ENCODE peak calls at places on chromosomes 4 and X, in four cellular contexts. One of them, this sample, is unnamed.

GRCh38 chr4:24991015-24991414 is 39.7 kb downstream of the LGI2 start:
- DNase-seq in ovary: no peak
- DNase-seq in coronary artery: no peak
- DNase-seq in endothelial cell: peak; percentile 40
- DNase-seq in this sample: no peak

GRCh38 chrX:30992381-30992904 is 79.4 kb downstream of the FTHL17 start:
- DNase-seq in ovary: no peak
- DNase-seq in coronary artery: no peak
- DNase-seq in endothelial cell: no peak
- DNase-seq in this sample: no peak

GRCh38 chr4:59455751-59456150 is 1744.4 kb upstream of the ADGRL3 start:
- DNase-seq in ovary: no peak
- DNase-seq in coronary artery: no peak
- DNase-seq in endothelial cell: no peak
- DNase-seq in this sample: no peak

GRCh38 chr4:1597021-1597931 is 86.8 kb downstream of the FAM53A start:
- DNase-seq in ovary: no peak
- DNase-seq in coronary artery: no peak
- DNase-seq in endothelial cell: no peak
- DNase-seq in this sample: peak; percentile 36

GRCh38 chr4:186472948-186473347 is 82.4 kb downstream of the MTNR1A start:
- DNase-seq in ovary: no peak
- DNase-seq in coronary artery: no peak
- DNase-seq in endothelial cell: no peak
- DNase-seq in this sample: no peak

GRCh38 chrX:17737707-17738001 is 361 bp downstream of the SCML1 start:
- DNase-seq in ovary: no peak
- DNase-seq in coronary artery: no peak
- DNase-seq in endothelial cell: no peak
- DNase-seq in this sample: no peak

GRCh38 chr4:121072836-121073362 is 564 bp upstream of the NDNF start:
- DNase-seq in ovary: no peak
- DNase-seq in coronary artery: no peak
- DNase-seq in endothelial cell: peak; percentile 37
- DNase-seq in this sample: no peak

GRCh38 chr4:159308571-159309340 is 205.9 kb downstream of the RAPGEF2 start:
- DNase-seq in ovary: no peak
- DNase-seq in coronary artery: no peak
- DNase-seq in endothelial cell: no peak
- DNase-seq in this sample: no peak

GRCh38 chrX:68488657-68489056 is 10.2 kb upstream of the YIPF6 start:
- DNase-seq in ovary: no peak
- DNase-seq in coronary artery: no peak
- DNase-seq in endothelial cell: no peak
- DNase-seq in this sample: no peak

GRCh38 chr4:74524985-74525384 is 80.0 kb downstream of the AREG start:
- DNase-seq in ovary: no peak
- DNase-seq in coronary artery: no peak
- DNase-seq in endothelial cell: no peak
- DNase-seq in this sample: no peak

GRCh38 chr4:113303315-113303714 is 253.9 kb downstream of the ANK2 start:
- DNase-seq in ovary: no peak
- DNase-seq in coronary artery: no peak
- DNase-seq in endothelial cell: no peak
- DNase-seq in this sample: no peak

DNA sequence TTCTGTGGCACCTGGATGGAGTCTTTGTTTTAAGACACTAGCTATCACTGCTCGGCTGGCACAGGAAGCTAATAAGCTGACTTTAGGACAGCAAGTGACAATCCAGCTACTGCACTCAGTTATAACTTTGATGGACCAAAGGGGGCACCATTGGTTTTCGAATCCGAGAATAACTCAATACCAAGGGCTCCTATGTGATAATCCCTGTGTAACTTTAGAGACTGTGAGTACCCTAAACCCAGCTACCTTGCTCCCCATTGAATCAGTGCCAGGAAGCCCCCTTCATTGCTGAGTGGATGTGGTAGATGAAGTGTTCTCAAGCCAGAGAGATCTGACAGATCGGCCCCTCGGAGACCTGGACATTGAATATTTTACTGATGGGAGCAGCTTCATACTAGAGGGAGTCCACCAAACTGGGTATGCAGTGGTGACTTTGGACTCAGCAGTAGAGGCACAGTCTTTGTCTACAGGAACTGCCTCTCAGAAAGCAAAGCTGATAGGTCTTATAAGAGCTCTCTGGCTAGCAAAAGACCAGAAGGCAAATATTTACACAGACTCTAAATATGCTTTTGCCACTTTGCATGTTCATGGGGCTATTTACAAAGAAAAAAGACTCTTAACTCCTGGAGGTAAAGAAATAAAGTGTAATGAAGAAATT is 35.5 kb upstream of the UGT2B7 start:
- DNase-seq in ovary: no peak
- DNase-seq in coronary artery: no peak
- DNase-seq in endothelial cell: no peak
- DNase-seq in this sample: no peak
- TF ChIP-seq CTCF in ovary: no peak
- TF ChIP-seq CTCF in coronary artery: no peak
- TF ChIP-seq CTCF in endothelial cell: no peak
- TF ChIP-seq CTCF in this sample: no peak

GRCh38 chr4:138797646-138798045 is 217.9 kb upstream of the NOCT start:
- DNase-seq in ovary: no peak
- DNase-seq in coronary artery: no peak
- DNase-seq in endothelial cell: no peak
- DNase-seq in this sample: no peak
- TF ChIP-seq CTCF in ovary: no peak
- TF ChIP-seq CTCF in coronary artery: no peak
- TF ChIP-seq CTCF in endothelial cell: no peak
- TF ChIP-seq CTCF in this sample: no peak

GRCh38 chr4:134865675-134866074 is 664.1 kb upstream of the PABPC4L start:
- DNase-seq in ovary: no peak
- DNase-seq in coronary artery: no peak
- DNase-seq in endothelial cell: no peak
- DNase-seq in this sample: no peak
- TF ChIP-seq CTCF in ovary: no peak
- TF ChIP-seq CTCF in coronary artery: no peak
- TF ChIP-seq CTCF in endothelial cell: no peak
- TF ChIP-seq CTCF in this sample: no peak

DNA sequence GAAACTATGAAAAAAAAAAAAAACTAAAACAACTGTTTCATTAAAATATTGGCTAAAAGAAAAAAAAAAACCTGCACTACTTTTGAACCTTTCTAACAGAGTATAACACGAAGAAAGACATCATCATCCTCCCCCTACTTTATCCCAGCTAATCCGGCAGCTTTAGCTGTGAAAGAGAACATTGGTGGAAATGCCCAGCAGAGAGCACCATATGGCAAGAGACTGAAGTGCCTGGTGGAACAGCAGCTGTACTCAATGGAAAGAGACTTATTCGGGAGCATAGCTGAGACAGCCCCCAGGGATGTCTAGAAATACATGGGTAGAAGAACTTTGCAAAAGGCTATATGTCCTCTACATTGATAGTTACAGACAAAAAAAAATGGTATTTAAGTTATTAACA is 30.3 kb downstream of the STPG2 start:
- DNase-seq in ovary: no peak
- DNase-seq in coronary artery: no peak
- DNase-seq in endothelial cell: peak; percentile 37
- DNase-seq in this sample: peak; percentile 51
- TF ChIP-seq CTCF in ovary: no peak
- TF ChIP-seq CTCF in coronary artery: no peak
- TF ChIP-seq CTCF in endothelial cell: no peak
- TF ChIP-seq CTCF in this sample: peak; percentile 14

DNA sequence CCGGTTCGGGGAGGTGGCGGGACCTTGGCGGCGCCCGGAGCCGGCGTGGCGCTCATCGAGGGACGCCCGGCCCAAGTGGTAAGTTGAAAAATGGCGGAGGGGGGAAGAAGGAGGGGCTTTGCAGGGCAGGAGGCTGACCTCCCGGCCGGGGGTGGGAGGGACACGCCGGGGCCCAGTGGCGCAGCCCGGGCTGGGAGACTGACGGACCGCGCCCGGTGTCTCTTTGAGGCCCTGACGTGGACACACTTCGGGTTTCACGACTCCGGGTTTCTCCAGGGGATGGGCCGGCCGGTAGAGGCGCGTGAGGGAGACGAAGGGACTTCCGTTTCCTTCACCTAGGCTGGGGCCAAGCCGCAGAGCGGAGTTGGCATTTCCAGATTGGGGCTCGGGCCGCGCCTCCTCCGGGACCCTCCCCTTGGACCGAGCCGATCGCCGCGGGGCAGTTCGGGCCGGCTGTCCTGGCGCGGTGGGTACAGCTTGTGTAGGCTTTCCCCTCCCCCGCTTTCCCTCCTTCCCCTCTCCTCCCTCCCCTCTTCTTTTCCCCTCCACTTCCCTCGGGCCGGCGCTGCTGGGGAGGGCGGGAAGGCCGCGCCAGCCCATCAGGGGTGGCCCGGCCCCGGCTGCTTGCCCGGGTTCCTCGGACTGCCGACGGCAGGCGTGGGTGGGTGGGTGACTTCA is at the start of gene XIAP:
- DNase-seq in ovary: peak; percentile 81
- DNase-seq in coronary artery: peak; percentile 90
- DNase-seq in endothelial cell: peak; percentile 75
- DNase-seq in this sample: peak; percentile 53
- TF ChIP-seq CTCF in ovary: no peak
- TF ChIP-seq CTCF in coronary artery: no peak
- TF ChIP-seq CTCF in endothelial cell: no peak
- TF ChIP-seq CTCF in this sample: no peak

DNA sequence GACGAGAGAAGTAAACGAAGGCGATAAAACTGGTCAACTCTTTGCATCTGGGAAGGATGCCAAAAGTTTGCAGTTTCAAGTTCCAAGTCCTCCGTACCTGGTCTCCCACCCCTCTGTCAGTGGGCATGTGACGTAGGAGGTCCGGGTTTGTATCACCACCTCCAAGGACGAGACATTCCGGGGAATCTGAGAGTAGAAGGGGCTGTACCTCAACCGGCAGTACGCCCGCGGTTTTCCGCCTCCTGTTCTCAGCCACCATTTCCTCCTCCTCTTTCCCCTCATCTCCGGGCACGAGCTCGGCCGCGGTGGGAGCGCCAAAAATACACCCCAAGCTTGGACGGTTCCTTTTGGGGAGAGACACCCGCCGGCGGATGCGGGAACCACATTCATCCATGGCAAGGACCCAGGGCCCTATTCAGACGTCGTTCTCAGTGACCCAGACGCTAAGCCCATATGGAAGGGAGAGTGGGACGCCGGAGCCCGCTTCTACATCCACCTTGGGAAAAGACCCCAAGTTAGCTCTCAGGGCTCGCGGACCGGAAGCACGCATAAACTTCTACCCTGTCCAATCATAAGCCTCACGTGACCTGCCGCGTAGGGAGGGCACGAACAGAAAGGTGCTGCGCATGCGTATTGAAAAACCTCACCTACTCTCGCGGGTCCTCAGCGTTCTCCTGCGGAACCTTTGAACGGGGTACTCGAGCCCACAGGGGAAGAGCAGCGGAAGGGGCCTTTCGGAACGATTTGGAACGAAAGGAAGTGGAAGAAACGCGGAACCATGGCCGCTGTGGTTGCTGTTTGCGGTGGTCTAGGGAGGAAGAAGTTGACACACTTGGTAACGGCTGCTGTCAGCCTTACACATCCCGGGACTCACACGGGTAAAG is at the start of the genes HELQ and MRPS18C:
- DNase-seq in ovary: peak; percentile 95
- DNase-seq in coronary artery: peak; percentile 98
- DNase-seq in endothelial cell: peak; percentile 87
- DNase-seq in this sample: peak; percentile 92
- TF ChIP-seq CTCF in ovary: peak; percentile 40
- TF ChIP-seq CTCF in coronary artery: no peak
- TF ChIP-seq CTCF in endothelial cell: no peak
- TF ChIP-seq CTCF in this sample: no peak

GRCh38 chr4:43103048-43103447 is 210.5 kb downstream of the GRXCR1 start:
- DNase-seq in ovary: no peak
- DNase-seq in coronary artery: no peak
- DNase-seq in endothelial cell: no peak
- DNase-seq in this sample: no peak
- TF ChIP-seq CTCF in ovary: no peak
- TF ChIP-seq CTCF in coronary artery: no peak
- TF ChIP-seq CTCF in endothelial cell: no peak
- TF ChIP-seq CTCF in this sample: no peak

GRCh38 chr4:123643691-123644090 is 247.1 kb downstream of the SPRY1 start:
- DNase-seq in ovary: no peak
- DNase-seq in coronary artery: no peak
- DNase-seq in endothelial cell: no peak
- DNase-seq in this sample: no peak
- TF ChIP-seq CTCF in ovary: no peak
- TF ChIP-seq CTCF in coronary artery: no peak
- TF ChIP-seq CTCF in endothelial cell: no peak
- TF ChIP-seq CTCF in this sample: no peak